ENCODE peak calls at places on chromosomes 6 and 20, in eight cellular contexts. K is hypothalamus; I is body of pancreas; O is NCI-H345; G is iris pigment epithelial cell; L is stimulated activated CD4-positive, alpha-beta T cell treated with anti-CD3 and anti-CD28 coated beads, Interleukin-1b, Interleukin-23, amount 100 ng/mL, for 48 hours; S is nephron progenitor cell; J is ACHN. T is an unnamed sample.

GRCh38 chr6:139539852-139540251 is 165.4 kb upstream of the CITED2 start:
- DNase-seq in J (peak; percentile 96), K (no peak), I (peak; percentile 73), L (no peak), G (peak; percentile 99), O (no peak), S (no peak), T (peak; percentile 96)

GRCh38 chr20:52494244-52494643 is 302.7 kb upstream of the ZFP64 start:
- DNase-seq in O (no peak), L (peak; percentile 83), K (no peak), I (no peak), G (peak; percentile 99), S (no peak), J (peak; percentile 34), T (peak; percentile 86)

GRCh38 chr6:90173262-90173926 is 123.2 kb downstream of the BACH2 start:
- DNase-seq in G (no peak), O (no peak), I (no peak), L (no peak), K (no peak), S (no peak), J (no peak), T (no peak)

GRCh38 chr20:38303908-38304379 is at the start of gene BPI:
- DNase-seq in G (no peak), K (no peak), J (no peak), L (no peak), I (no peak), O (no peak), S (no peak), T (peak; percentile 39)

GRCh38 chr20:48657426-48658197 is 170.2 kb downstream of the PREX1 start:
- DNase-seq in L (peak; percentile 62), I (peak; percentile 74), O (peak; percentile 82), K (peak; percentile 44), G (peak; percentile 67), J (peak; percentile 65), S (peak; percentile 62), T (peak; percentile 87)

GRCh38 chr20:20720158-20720557 is 7.7 kb upstream of the RALGAPA2 start:
- DNase-seq in G (no peak), J (no peak), K (no peak), L (no peak), S (no peak), I (no peak), O (no peak), T (no peak)

GRCh38 chr6:33766921-33767700 is 20.4 kb upstream of the IP6K3 start:
- DNase-seq in S (no peak), J (no peak), G (no peak), K (no peak), O (no peak), I (no peak), L (no peak), T (no peak)

GRCh38 chr6:24495516-24495847 is 713 bp downstream of the ALDH5A1 start:
- DNase-seq in K (peak; percentile 33), I (peak; percentile 65), J (no peak), O (peak; percentile 61), G (peak; percentile 50), L (peak; percentile 32), S (peak; percentile 61), T (peak; percentile 50)

GRCh38 chr20:35615667-35616464 is at the start of gene SPAG4:
- DNase-seq in G (peak; percentile 99), L (peak; percentile 78), J (peak; percentile 98), K (peak; percentile 96), I (peak; percentile 100), O (peak; percentile 100), S (peak; percentile 100), T (peak; percentile 99)

GRCh38 chr6:140105857-140106256 is 731.4 kb upstream of the CITED2 start:
- DNase-seq in S (peak; percentile 16), K (no peak), J (peak; percentile 20), L (no peak), O (no peak), G (peak; percentile 41), I (peak; percentile 13), T (peak; percentile 19)

GRCh38 chr6:92748131-92748530 is 671.2 kb downstream of the EPHA7 start:
- DNase-seq in L (no peak), K (no peak), S (no peak), I (no peak), O (no peak), G (peak; percentile 3), J (no peak), T (peak; percentile 9)

GRCh38 chr20:21432911-21433310 is 35.6 kb upstream of the NKX2-4 start:
- DNase-seq in G (no peak), S (no peak), O (no peak), J (peak; percentile 44), L (no peak), K (no peak), I (no peak), T (no peak)

GRCh38 chr6:149862901-149863595 is 1.1 kb downstream of the LRP11 start:
- DNase-seq in I (peak; percentile 82), L (peak; percentile 24), K (peak; percentile 38), J (peak; percentile 82), S (peak; percentile 73), G (peak; percentile 77), O (peak; percentile 49), T (peak; percentile 91)

GRCh38 chr6:75524322-75524972 is 30.8 kb upstream of the FILIP1 start:
- DNase-seq in S (no peak), K (no peak), I (no peak), J (peak; percentile 82), O (no peak), L (no peak), G (peak; percentile 98), T (peak; percentile 92)

GRCh38 chr20:57397693-57398108 is 6.5 kb downstream of the RBM38 start:
- DNase-seq in K (no peak), O (no peak), G (no peak), S (no peak), I (no peak), L (peak; percentile 49), J (no peak), T (no peak)

GRCh38 chr6:50661636-50662035 is 51.7 kb upstream of the TFAP2D start:
- DNase-seq in I (no peak), O (no peak), K (no peak), S (no peak), J (no peak), L (no peak), G (no peak), T (no peak)

GRCh38 chr20:51800132-51800721 is 2.1 kb downstream of the SALL4 start:
- DNase-seq in J (peak; percentile 32), L (peak; percentile 69), S (peak; percentile 98), O (peak; percentile 85), K (no peak), G (peak; percentile 24), I (peak; percentile 73), T (peak; percentile 83)

GRCh38 chr6:143652840-143653239 is 24.9 kb upstream of the PHACTR2 start:
- DNase-seq in G (no peak), K (no peak), O (peak; percentile 50), S (no peak), J (no peak), L (no peak), I (no peak), T (no peak)

GRCh38 chr20:31667315-31668285 is 29.9 kb downstream of the COX4I2 start:
- DNase-seq in O (no peak), G (no peak), J (no peak), L (no peak), K (no peak), S (no peak), I (no peak), T (no peak)

GRCh38 chr20:46357030-46357514 is 48.8 kb upstream of the CDH22 start:
- DNase-seq in O (peak; percentile 17), J (no peak), S (no peak), L (no peak), K (no peak), I (no peak), G (no peak), T (no peak)

GRCh38 chr20:53003420-53003819 is 31.3 kb downstream of the TSHZ2 start:
- DNase-seq in O (peak; percentile 6), S (no peak), G (no peak), L (no peak), K (no peak), J (no peak), I (no peak), T (peak; percentile 70)

GRCh38 chr20:57330998-57331397 is 1.4 kb downstream of the SPO11 start:
- DNase-seq in L (no peak), J (no peak), O (no peak), K (no peak), S (no peak), G (no peak), I (no peak), T (no peak)

GRCh38 chr6:78909391-78909790 is 42.0 kb downstream of the IRAK1BP1 start:
- DNase-seq in G (peak; percentile 81), S (no peak), K (no peak), L (no peak), J (no peak), I (no peak), O (no peak), T (no peak)

GRCh38 chr6:166483556-166484250 is 101.0 kb upstream of the MPC1 start:
- DNase-seq in K (no peak), L (no peak), I (no peak), J (no peak), S (no peak), O (no peak), G (no peak), T (no peak)

GRCh38 chr6:36979343-36979742 is 6.7 kb downstream of the MTCH1 start:
- DNase-seq in L (no peak), S (no peak), G (peak; percentile 76), I (peak; percentile 61), O (no peak), J (no peak), K (peak; percentile 30), T (peak; percentile 47)